ENCODE peak calls at places on chromosomes 4 and X, in nine cellular contexts. One of them, this sample, is unnamed. For H3K36me3, the result is how much of the 10 kb centered on the place peaks cover.

GRCh38 chr4:23835814-23836478 is 53.9 kb downstream of the PPARGC1A start:
- DNase-seq in kidney epithelial cell: no peak
- DNase-seq in OCI-LY7: no peak
- DNase-seq in CD8-positive, alpha-beta T cell: no peak
- DNase-seq in effector memory CD4-positive, alpha-beta T cell: no peak
- DNase-seq in stomach: no peak
- DNase-seq in lower lobe of right lung: no peak
- DNase-seq in lung: no peak
- DNase-seq in BE2C: no peak
- DNase-seq in this sample: no peak

GRCh38 chr4:122038896-122039295 is 87.0 kb upstream of the TRPC3 start:
- DNase-seq in kidney epithelial cell: no peak
- DNase-seq in OCI-LY7: no peak
- DNase-seq in CD8-positive, alpha-beta T cell: no peak
- DNase-seq in effector memory CD4-positive, alpha-beta T cell: no peak
- DNase-seq in stomach: no peak
- DNase-seq in lower lobe of right lung: no peak
- DNase-seq in lung: no peak
- DNase-seq in BE2C: no peak
- DNase-seq in this sample: no peak

GRCh38 chr4:100933628-100934027 is 413.7 kb downstream of the PPP3CA start:
- DNase-seq in kidney epithelial cell: no peak
- DNase-seq in OCI-LY7: no peak
- DNase-seq in CD8-positive, alpha-beta T cell: no peak
- DNase-seq in effector memory CD4-positive, alpha-beta T cell: no peak
- DNase-seq in stomach: no peak
- DNase-seq in lower lobe of right lung: no peak
- DNase-seq in lung: no peak
- DNase-seq in BE2C: no peak
- DNase-seq in this sample: no peak

GRCh38 chr4:84814100-84814750 is 152.3 kb downstream of the WDFY3 start:
- DNase-seq in kidney epithelial cell: peak
- DNase-seq in OCI-LY7: no peak
- DNase-seq in CD8-positive, alpha-beta T cell: no peak
- DNase-seq in effector memory CD4-positive, alpha-beta T cell: no peak
- DNase-seq in stomach: peak
- DNase-seq in lower lobe of right lung: no peak
- DNase-seq in lung: no peak
- DNase-seq in BE2C: peak
- DNase-seq in this sample: no peak

GRCh38 chrX:131985526-131986049 is 37.5 kb upstream of the STK26 start:
- DNase-seq in kidney epithelial cell: no peak
- DNase-seq in OCI-LY7: no peak
- DNase-seq in CD8-positive, alpha-beta T cell: no peak
- DNase-seq in effector memory CD4-positive, alpha-beta T cell: no peak
- DNase-seq in stomach: no peak
- DNase-seq in lower lobe of right lung: no peak
- DNase-seq in lung: no peak
- DNase-seq in BE2C: no peak
- DNase-seq in this sample: peak

GRCh38 chrX:140503714-140504351 is 1.0 kb downstream of the SOX3 start:
- DNase-seq in kidney epithelial cell: no peak
- DNase-seq in OCI-LY7: no peak
- DNase-seq in CD8-positive, alpha-beta T cell: no peak
- DNase-seq in effector memory CD4-positive, alpha-beta T cell: no peak
- DNase-seq in stomach: no peak
- DNase-seq in lower lobe of right lung: no peak
- DNase-seq in lung: no peak
- DNase-seq in BE2C: peak
- DNase-seq in this sample: no peak

GRCh38 chrX:140040397-140040796 is 75.1 kb upstream of the CXorf66 start:
- DNase-seq in kidney epithelial cell: peak
- DNase-seq in OCI-LY7: no peak
- DNase-seq in CD8-positive, alpha-beta T cell: no peak
- DNase-seq in effector memory CD4-positive, alpha-beta T cell: no peak
- DNase-seq in stomach: no peak
- DNase-seq in lower lobe of right lung: no peak
- DNase-seq in lung: no peak
- DNase-seq in BE2C: no peak
- DNase-seq in this sample: no peak

GRCh38 chrX:10741496-10742048 is 121.2 kb upstream of the MID1 start:
- DNase-seq in kidney epithelial cell: no peak
- DNase-seq in OCI-LY7: no peak
- DNase-seq in CD8-positive, alpha-beta T cell: no peak
- DNase-seq in effector memory CD4-positive, alpha-beta T cell: no peak
- DNase-seq in stomach: no peak
- DNase-seq in lower lobe of right lung: no peak
- DNase-seq in lung: no peak
- DNase-seq in BE2C: no peak
- DNase-seq in this sample: no peak

GRCh38 chr4:120070191-120070590 is 3.5 kb upstream of the MAD2L1 start:
- DNase-seq in kidney epithelial cell: no peak
- DNase-seq in OCI-LY7: no peak
- DNase-seq in CD8-positive, alpha-beta T cell: no peak
- DNase-seq in effector memory CD4-positive, alpha-beta T cell: no peak
- DNase-seq in stomach: no peak
- DNase-seq in lower lobe of right lung: no peak
- DNase-seq in lung: no peak
- DNase-seq in BE2C: no peak
- DNase-seq in this sample: no peak

GRCh38 chrX:63363788-63364187 is 12.7 kb upstream of the SPIN4 start:
- DNase-seq in kidney epithelial cell: no peak
- DNase-seq in OCI-LY7: no peak
- DNase-seq in CD8-positive, alpha-beta T cell: no peak
- DNase-seq in effector memory CD4-positive, alpha-beta T cell: no peak
- DNase-seq in stomach: no peak
- DNase-seq in lower lobe of right lung: no peak
- DNase-seq in lung: no peak
- DNase-seq in BE2C: no peak
- DNase-seq in this sample: no peak
- H3K36me3 ChIP-seq in kidney epithelial cell: under half
- H3K36me3 ChIP-seq in OCI-LY7: under half
- H3K36me3 ChIP-seq in CD8-positive, alpha-beta T cell: under half
- H3K36me3 ChIP-seq in effector memory CD4-positive, alpha-beta T cell: under half
- H3K36me3 ChIP-seq in stomach: under half
- H3K36me3 ChIP-seq in lower lobe of right lung: under half
- H3K36me3 ChIP-seq in lung: under half
- H3K36me3 ChIP-seq in BE2C: under half
- H3K36me3 ChIP-seq in this sample: under half

GRCh38 chr4:10109995-10110670 is 6.5 kb downstream of the WDR1 start:
- DNase-seq in kidney epithelial cell: no peak
- DNase-seq in OCI-LY7: no peak
- DNase-seq in CD8-positive, alpha-beta T cell: no peak
- DNase-seq in effector memory CD4-positive, alpha-beta T cell: no peak
- DNase-seq in stomach: no peak
- DNase-seq in lower lobe of right lung: no peak
- DNase-seq in lung: no peak
- DNase-seq in BE2C: no peak
- DNase-seq in this sample: no peak

GRCh38 chr4:10107111-10108091 is 9.2 kb downstream of the WDR1 start:
- DNase-seq in kidney epithelial cell: no peak
- DNase-seq in OCI-LY7: no peak
- DNase-seq in CD8-positive, alpha-beta T cell: no peak
- DNase-seq in effector memory CD4-positive, alpha-beta T cell: no peak
- DNase-seq in stomach: no peak
- DNase-seq in lower lobe of right lung: no peak
- DNase-seq in lung: no peak
- DNase-seq in BE2C: no peak
- DNase-seq in this sample: no peak

GRCh38 chr4:10111067-10111801 is 5.4 kb downstream of the WDR1 start:
- DNase-seq in kidney epithelial cell: no peak
- DNase-seq in OCI-LY7: no peak
- DNase-seq in CD8-positive, alpha-beta T cell: no peak
- DNase-seq in effector memory CD4-positive, alpha-beta T cell: no peak
- DNase-seq in stomach: no peak
- DNase-seq in lower lobe of right lung: no peak
- DNase-seq in lung: no peak
- DNase-seq in BE2C: no peak
- DNase-seq in this sample: no peak

GRCh38 chr4:10108391-10108790 is 8.2 kb downstream of the WDR1 start:
- DNase-seq in kidney epithelial cell: no peak
- DNase-seq in OCI-LY7: no peak
- DNase-seq in CD8-positive, alpha-beta T cell: no peak
- DNase-seq in effector memory CD4-positive, alpha-beta T cell: no peak
- DNase-seq in stomach: no peak
- DNase-seq in lower lobe of right lung: no peak
- DNase-seq in lung: no peak
- DNase-seq in BE2C: no peak
- DNase-seq in this sample: no peak

GRCh38 chr4:10108818-10109783 is 7.5 kb downstream of the WDR1 start:
- DNase-seq in kidney epithelial cell: no peak
- DNase-seq in OCI-LY7: no peak
- DNase-seq in CD8-positive, alpha-beta T cell: no peak
- DNase-seq in effector memory CD4-positive, alpha-beta T cell: peak
- DNase-seq in stomach: no peak
- DNase-seq in lower lobe of right lung: no peak
- DNase-seq in lung: no peak
- DNase-seq in BE2C: no peak
- DNase-seq in this sample: peak
- H3K36me3 ChIP-seq in kidney epithelial cell: under half
- H3K36me3 ChIP-seq in OCI-LY7: half or more
- H3K36me3 ChIP-seq in CD8-positive, alpha-beta T cell: half or more
- H3K36me3 ChIP-seq in effector memory CD4-positive, alpha-beta T cell: half or more
- H3K36me3 ChIP-seq in stomach: under half
- H3K36me3 ChIP-seq in lower lobe of right lung: half or more
- H3K36me3 ChIP-seq in lung: under half
- H3K36me3 ChIP-seq in BE2C: under half
- H3K36me3 ChIP-seq in this sample: half or more

GRCh38 chrX:153958605-153959004 is 13.0 kb downstream of the HCFC1 start:
- DNase-seq in kidney epithelial cell: no peak
- DNase-seq in OCI-LY7: no peak
- DNase-seq in CD8-positive, alpha-beta T cell: no peak
- DNase-seq in effector memory CD4-positive, alpha-beta T cell: no peak
- DNase-seq in stomach: no peak
- DNase-seq in lower lobe of right lung: no peak
- DNase-seq in lung: no peak
- DNase-seq in BE2C: no peak
- DNase-seq in this sample: no peak
- H3K36me3 ChIP-seq in kidney epithelial cell: under half
- H3K36me3 ChIP-seq in OCI-LY7: half or more
- H3K36me3 ChIP-seq in CD8-positive, alpha-beta T cell: half or more
- H3K36me3 ChIP-seq in effector memory CD4-positive, alpha-beta T cell: half or more
- H3K36me3 ChIP-seq in stomach: half or more
- H3K36me3 ChIP-seq in lower lobe of right lung: half or more
- H3K36me3 ChIP-seq in lung: under half
- H3K36me3 ChIP-seq in BE2C: half or more
- H3K36me3 ChIP-seq in this sample: half or more

GRCh38 chr4:82528868-82529267 is 32.9 kb downstream of the TMEM150C start:
- DNase-seq in kidney epithelial cell: no peak
- DNase-seq in OCI-LY7: no peak
- DNase-seq in CD8-positive, alpha-beta T cell: no peak
- DNase-seq in effector memory CD4-positive, alpha-beta T cell: no peak
- DNase-seq in stomach: no peak
- DNase-seq in lower lobe of right lung: no peak
- DNase-seq in lung: no peak
- DNase-seq in BE2C: no peak
- DNase-seq in this sample: no peak
- H3K36me3 ChIP-seq in kidney epithelial cell: under half
- H3K36me3 ChIP-seq in OCI-LY7: under half
- H3K36me3 ChIP-seq in CD8-positive, alpha-beta T cell: under half
- H3K36me3 ChIP-seq in effector memory CD4-positive, alpha-beta T cell: under half
- H3K36me3 ChIP-seq in stomach: under half
- H3K36me3 ChIP-seq in lower lobe of right lung: under half
- H3K36me3 ChIP-seq in lung: under half
- H3K36me3 ChIP-seq in BE2C: under half
- H3K36me3 ChIP-seq in this sample: under half

This sample was measured in CD4-positive, alpha-beta memory T cell.